ENCODE peak calls at places on chromosome 12, in seven cellular contexts. E is H7, T is lung, R is hippocampal formation, L is MCF 10A, K is T-helper 1 cell, O is aorta. Q is an unnamed sample.

GRCh38 chr12:101823891-101824290 is 6.9 kb downstream of the GNPTAB start:
- DNase-seq in E (peak), O (no peak), T (peak), R (peak), K (peak), L (peak), Q (peak)

GRCh38 chr12:70556179-70556869 is 80.9 kb downstream of the PTPRB start:
- DNase-seq in R (no peak), T (no peak), K (no peak), O (no peak), L (peak), E (no peak), Q (no peak)

GRCh38 chr12:31603546-31604009 is 12.6 kb upstream of the DENND5B start:
- DNase-seq in R (no peak), T (no peak), K (no peak), L (no peak), E (no peak), O (no peak), Q (no peak)

GRCh38 chr12:62605972-62606371 is 139.3 kb downstream of the MON2 start:
- DNase-seq in R (no peak), E (no peak), K (no peak), T (no peak), O (no peak), L (no peak), Q (no peak)

GRCh38 chr12:58877243-58877743 is 43.0 kb downstream of the LRIG3 start:
- DNase-seq in T (peak), R (no peak), E (no peak), O (no peak), L (peak), K (no peak), Q (no peak)

GRCh38 chr12:86331012-86331411 is 74.8 kb upstream of the MGAT4C start:
- DNase-seq in K (no peak), L (peak), O (no peak), E (no peak), T (no peak), R (no peak), Q (no peak)

GRCh38 chr12:96297504-96297903 is 102.7 kb downstream of the CDK17 start:
- DNase-seq in R (no peak), O (no peak), T (no peak), E (no peak), K (no peak), L (no peak), Q (no peak)

GRCh38 chr12:20370001-20370381 is 1.7 kb downstream of the PDE3A start:
- DNase-seq in K (no peak), O (peak), L (no peak), T (no peak), R (peak), E (peak), Q (no peak)

GRCh38 chr12:5746917-5747316 is 198.1 kb downstream of the ANO2 start:
- DNase-seq in L (no peak), T (no peak), R (no peak), E (no peak), K (no peak), O (no peak), Q (no peak)

GRCh38 chr12:95169368-95169767 is 47.9 kb downstream of the FGD6 start:
- DNase-seq in E (no peak), L (peak), T (no peak), O (no peak), R (no peak), K (no peak), Q (no peak)

GRCh38 chr12:85708775-85709174 is 127.4 kb downstream of the RASSF9 start:
- DNase-seq in T (no peak), L (no peak), R (no peak), E (no peak), O (no peak), K (no peak), Q (no peak)

GRCh38 chr12:3116106-3116898 is 39.1 kb downstream of the TSPAN9 start:
- DNase-seq in T (no peak), O (no peak), K (no peak), E (peak), L (no peak), R (no peak), Q (no peak)

GRCh38 chr12:96431067-96431466 is 30.8 kb upstream of the CDK17 start:
- DNase-seq in O (no peak), L (no peak), T (no peak), R (no peak), E (no peak), K (no peak), Q (no peak)

GRCh38 chr12:92747151-92747550 is 44.4 kb downstream of the PLEKHG7 start:
- DNase-seq in K (no peak), T (no peak), R (no peak), L (no peak), E (no peak), O (no peak), Q (no peak)

GRCh38 chr12:64160021-64160717 is 61.9 kb downstream of the KICS2 start:
- DNase-seq in E (no peak), L (peak), O (no peak), R (no peak), T (no peak), K (no peak), Q (no peak)

GRCh38 chr12:104750061-104750460 is 208.0 kb downstream of the SLC41A2 start:
- DNase-seq in O (peak), R (no peak), T (peak), L (no peak), E (peak), K (no peak), Q (no peak)

GRCh38 chr12:52037248-52037861 is 13.9 kb upstream of the NR4A1 start:
- DNase-seq in L (no peak), K (no peak), T (no peak), R (no peak), E (peak), O (peak), Q (no peak)

GRCh38 chr12:79161249-79161934 is 296.8 kb downstream of the SYT1 start:
- DNase-seq in T (no peak), R (no peak), L (no peak), K (no peak), O (no peak), E (no peak), Q (no peak)

GRCh38 chr12:98084950-98085349 is 430.4 kb upstream of the TMPO start:
- DNase-seq in E (peak), K (no peak), O (no peak), L (no peak), R (no peak), T (no peak), Q (no peak)

GRCh38 chr12:42421844-42422779 is 96.1 kb downstream of the PPHLN1 start:
- DNase-seq in R (no peak), K (no peak), T (no peak), O (no peak), E (no peak), L (peak), Q (no peak)

GRCh38 chr12:65705380-65705876 is 118.9 kb upstream of the HMGA2 start:
- DNase-seq in L (no peak), E (no peak), O (no peak), K (no peak), R (no peak), T (no peak), Q (no peak)